ENCODE peak calls at places on chromosomes 2 and 18, in four cellular contexts. U is stimulated activated CD4-positive, alpha-beta T cell treated with anti-CD3 and anti-CD28 coated beads, Interleukin-1b, Interleukin-23, amount 100 ng/mL, for 24 hours; Z is A549; T is NCI-H510A treated with DMSO at 0.1 percent for 48 hours. O is an unnamed sample.
A peak's percentile ranks its signal among the peaks of the same experiment; 100 is the strongest.

GRCh38 chr2:73938761-73939352 is 12.2 kb downstream of the DGUOK start:
- DNase-seq in U (no peak), Z (no peak), T (no peak), O (no peak)

GRCh38 chr2:148554459-148555247 is 89.9 kb upstream of the EPC2 start:
- DNase-seq in U (no peak), Z (no peak), T (no peak), O (no peak)

GRCh38 chr2:166373105-166373504 is 2.6 kb downstream of the SCN9A start:
- DNase-seq in U (no peak), Z (no peak), T (no peak), O (peak; percentile 83)

GRCh38 chr18:48326901-48327675 is 82.1 kb downstream of the ZBTB7C start:
- DNase-seq in U (no peak), Z (no peak), T (no peak), O (peak; percentile 56)

GRCh38 chr18:69631281-69631680 is 230.6 kb downstream of the DOK6 start:
- DNase-seq in U (no peak), Z (no peak), T (no peak), O (no peak)

GRCh38 chr2:175676813-175677212 is 325.3 kb downstream of the LNPK start:
- DNase-seq in U (no peak), Z (no peak), T (no peak), O (peak; percentile 14)

GRCh38 chr2:20579866-20580265 is 71.0 kb downstream of the HS1BP3 start:
- DNase-seq in U (no peak), Z (no peak), T (no peak), O (no peak)

GRCh38 chr2:17539596-17539992 is 902 bp upstream of the VSNL1 start:
- DNase-seq in U (no peak), Z (no peak), T (peak; percentile 35), O (no peak)

GRCh38 chr18:24003903-24004640 is 10.5 kb upstream of the TTC39C start:
- DNase-seq in U (no peak), Z (no peak), T (no peak), O (peak; percentile 53)

GRCh38 chr18:23730850-23731249 is 41.6 kb downstream of the LAMA3 start:
- DNase-seq in U (no peak), Z (no peak), T (no peak), O (peak; percentile 85)

GRCh38 chr2:187520121-187520624 is 34.1 kb downstream of the TFPI start:
- DNase-seq in U (no peak), Z (no peak), T (no peak), O (no peak)

GRCh38 chr18:25799221-25799620 is 291.2 kb downstream of the SS18 start:
- DNase-seq in U (no peak), Z (no peak), T (no peak), O (no peak)

GRCh38 chr2:43276962-43277383 is 50.6 kb upstream of the ZFP36L2 start:
- DNase-seq in U (no peak), Z (no peak), T (peak; percentile 54), O (peak; percentile 60)

GRCh38 chr18:3454365-3455089 is 4.6 kb downstream of the TGIF1 start:
- DNase-seq in U (no peak), Z (peak; percentile 80), T (peak; percentile 70), O (peak; percentile 82)

GRCh38 chr2:47599171-47599570 is 183.8 kb upstream of the MSH6 start:
- DNase-seq in U (no peak), Z (no peak), T (no peak), O (no peak)

GRCh38 chr2:224217962-224218347 is 178.9 kb upstream of the SERPINE2 start:
- DNase-seq in U (no peak), Z (no peak), T (no peak), O (no peak)

GRCh38 chr2:191544511-191545062 is 133.3 kb upstream of the NABP1 start:
- DNase-seq in U (no peak), Z (no peak), T (peak; percentile 30), O (peak; percentile 2)

GRCh38 chr2:89833780-89834117 is 1142.3 kb downstream of the RPIA start:
- DNase-seq in U (no peak), Z (no peak), T (no peak), O (no peak)

GRCh38 chr2:219207884-219208740 is 1.5 kb downstream of the ZFAND2B start:
- DNase-seq in U (no peak), Z (peak; percentile 39), T (peak; percentile 34), O (peak; percentile 50)

GRCh38 chr2:133849341-133849740 is 281.1 kb upstream of the NCKAP5 start:
- DNase-seq in U (no peak), Z (no peak), T (no peak), O (no peak)

GRCh38 chr18:48673456-48674197 is 134.8 kb downstream of the CTIF start:
- DNase-seq in U (no peak), Z (no peak), T (no peak), O (no peak)

GRCh38 chr2:13858626-13859025 is 773.9 kb upstream of the LRATD1 start:
- DNase-seq in U (no peak), Z (no peak), T (no peak), O (no peak)

GRCh38 chr2:99481941-99482340 is 7.9 kb downstream of the REV1 start:
- DNase-seq in U (no peak), Z (peak; percentile 31), T (no peak), O (peak; percentile 8)

GRCh38 chr2:85826990-85827878 is 61.6 kb downstream of the ST3GAL5 start:
- DNase-seq in U (peak; percentile 70), Z (peak; percentile 72), T (peak; percentile 75), O (peak; percentile 77)

GRCh38 chr2:9703085-9703641 is 72.4 kb upstream of the YWHAQ start:
- DNase-seq in U (peak; percentile 45), Z (peak; percentile 97), T (no peak), O (peak; percentile 92)

GRCh38 chr18:23196119-23197004 is 61.1 kb downstream of the CABLES1 start:
- DNase-seq in U (no peak), Z (no peak), T (no peak), O (peak; percentile 79)

GRCh38 chr2:68741805-68742306 is 7.2 kb downstream of the ARHGAP25 start:
- DNase-seq in U (no peak), Z (no peak), T (peak; percentile 31), O (no peak)

O was measured in NCI-H69.